ENCODE peak calls at places on chromosomes 2 and 18, in six cellular contexts. V, Y, N, D, E and A are unnamed samples.
A peak's percentile ranks its signal among the peaks of the same experiment; 100 is the strongest.

GRCh38 chr18:62280058-62280457 is 45.1 kb upstream of the TNFRSF11A start:
- DNase-seq in V (no peak), E (no peak), N (no peak), Y (no peak), D (no peak), A (no peak)

GRCh38 chr2:39127973-39128372 is 7.1 kb upstream of the SOS1 start:
- DNase-seq in E (no peak), Y (no peak), D (peak; percentile 79), V (no peak), N (no peak), A (no peak)

GRCh38 chr2:287471-287885 is 413 bp downstream of the ALKAL2 start:
- DNase-seq in E (no peak), N (peak; percentile 19), D (no peak), Y (no peak), V (peak; percentile 68), A (no peak)

GRCh38 chr2:166984797-166985196 is 96.5 kb downstream of the XIRP2 start:
- DNase-seq in E (no peak), D (no peak), Y (no peak), V (no peak), N (no peak), A (no peak)

GRCh38 chr2:129849559-129850160 is 129.8 kb upstream of the RAB6C start:
- DNase-seq in N (no peak), V (peak; percentile 72), Y (peak; percentile 58), E (no peak), D (no peak), A (no peak)

GRCh38 chr2:103823847-103824246 is 1030.1 kb upstream of the POU3F3 start:
- DNase-seq in D (no peak), N (no peak), V (no peak), E (no peak), Y (no peak), A (no peak)

GRCh38 chr2:191758420-191759199 is 80.7 kb downstream of the NABP1 start:
- DNase-seq in Y (no peak), N (no peak), E (peak; percentile 1), D (peak; percentile 65), V (peak; percentile 56), A (peak; percentile 33)

GRCh38 chr2:182615036-182615435 is 101.0 kb upstream of the DNAJC10 start:
- DNase-seq in D (no peak), N (no peak), Y (no peak), E (no peak), V (no peak), A (no peak)

GRCh38 chr18:62389761-62390481 is 64.8 kb downstream of the TNFRSF11A start:
- DNase-seq in D (no peak), E (no peak), N (no peak), V (no peak), Y (no peak), A (no peak)

GRCh38 chr2:37784071-37784758 is 112.8 kb upstream of the CDC42EP3 start:
- DNase-seq in N (no peak), V (no peak), Y (peak; percentile 40), E (no peak), D (no peak), A (no peak)

GRCh38 chr2:231680284-231680991 is 27.9 kb upstream of the PTMA start:
- DNase-seq in E (no peak), V (peak; percentile 86), N (peak; percentile 64), Y (no peak), D (no peak), A (peak; percentile 87)